ENCODE peak calls at places on chromosomes 13 and 19, in eight cellular contexts. One of them, this sample, is unnamed.

GRCh38 chr13:111518161-111518791 is 197.8 kb downstream of the TEX29 start:
- DNase-seq in WERI-Rb-1: no peak
- DNase-seq in heart right ventricle: no peak
- DNase-seq in thoracic aorta: no peak
- DNase-seq in A549: peak; percentile 12
- DNase-seq in PC-3: no peak
- DNase-seq in heart left ventricle: peak; percentile 23
- DNase-seq in GM23338: peak; percentile 30
- DNase-seq in this sample: no peak

GRCh38 chr19:2230807-2231533 is 5.2 kb downstream of the PLEKHJ1 start:
- DNase-seq in WERI-Rb-1: no peak
- DNase-seq in heart right ventricle: no peak
- DNase-seq in thoracic aorta: no peak
- DNase-seq in A549: no peak
- DNase-seq in PC-3: no peak
- DNase-seq in heart left ventricle: no peak
- DNase-seq in GM23338: no peak
- DNase-seq in this sample: no peak

GRCh38 chr13:109314101-109314500 is 472.3 kb downstream of the IRS2 start:
- DNase-seq in WERI-Rb-1: no peak
- DNase-seq in heart right ventricle: no peak
- DNase-seq in thoracic aorta: no peak
- DNase-seq in A549: no peak
- DNase-seq in PC-3: no peak
- DNase-seq in heart left ventricle: no peak
- DNase-seq in GM23338: no peak
- DNase-seq in this sample: no peak

GRCh38 chr19:58047672-58048071 is 11.4 kb upstream of the ZNF135 start:
- DNase-seq in WERI-Rb-1: no peak
- DNase-seq in heart right ventricle: no peak
- DNase-seq in thoracic aorta: no peak
- DNase-seq in A549: no peak
- DNase-seq in PC-3: no peak
- DNase-seq in heart left ventricle: no peak
- DNase-seq in GM23338: no peak
- DNase-seq in this sample: no peak

GRCh38 chr13:51625555-51626345 is 41.5 kb downstream of the WDFY2 start:
- DNase-seq in WERI-Rb-1: no peak
- DNase-seq in heart right ventricle: peak; percentile 42
- DNase-seq in thoracic aorta: no peak
- DNase-seq in A549: no peak
- DNase-seq in PC-3: no peak
- DNase-seq in heart left ventricle: peak; percentile 66
- DNase-seq in GM23338: no peak
- DNase-seq in this sample: no peak

GRCh38 chr19:14515501-14516047 is 2.6 kb downstream of the DNAJB1 start:
- DNase-seq in WERI-Rb-1: no peak
- DNase-seq in heart right ventricle: no peak
- DNase-seq in thoracic aorta: no peak
- DNase-seq in A549: no peak
- DNase-seq in PC-3: no peak
- DNase-seq in heart left ventricle: no peak
- DNase-seq in GM23338: no peak
- DNase-seq in this sample: no peak

GRCh38 chr13:34640179-34640929 is 301.7 kb upstream of the NBEA start:
- DNase-seq in WERI-Rb-1: no peak
- DNase-seq in heart right ventricle: no peak
- DNase-seq in thoracic aorta: no peak
- DNase-seq in A549: no peak
- DNase-seq in PC-3: no peak
- DNase-seq in heart left ventricle: no peak
- DNase-seq in GM23338: no peak
- DNase-seq in this sample: no peak

GRCh38 chr13:35393886-35394285 is 82.6 kb downstream of the MAB21L1 start:
- DNase-seq in WERI-Rb-1: no peak
- DNase-seq in heart right ventricle: no peak
- DNase-seq in thoracic aorta: no peak
- DNase-seq in A549: no peak
- DNase-seq in PC-3: no peak
- DNase-seq in heart left ventricle: no peak
- DNase-seq in GM23338: no peak
- DNase-seq in this sample: no peak

GRCh38 chr13:113763961-113764792 is 5.2 kb downstream of the TMEM255B start:
- DNase-seq in WERI-Rb-1: peak; percentile 6
- DNase-seq in heart right ventricle: no peak
- DNase-seq in thoracic aorta: no peak
- DNase-seq in A549: no peak
- DNase-seq in PC-3: no peak
- DNase-seq in heart left ventricle: peak; percentile 51
- DNase-seq in GM23338: no peak
- DNase-seq in this sample: no peak

GRCh38 chr19:17753976-17754375 is 2.7 kb downstream of the FCHO1 start:
- DNase-seq in WERI-Rb-1: no peak
- DNase-seq in heart right ventricle: no peak
- DNase-seq in thoracic aorta: no peak
- DNase-seq in A549: no peak
- DNase-seq in PC-3: no peak
- DNase-seq in heart left ventricle: peak; percentile 56
- DNase-seq in GM23338: no peak
- DNase-seq in this sample: no peak

GRCh38 chr13:111645198-111645597 is 324.8 kb downstream of the TEX29 start:
- DNase-seq in WERI-Rb-1: no peak
- DNase-seq in heart right ventricle: no peak
- DNase-seq in thoracic aorta: no peak
- DNase-seq in A549: no peak
- DNase-seq in PC-3: no peak
- DNase-seq in heart left ventricle: no peak
- DNase-seq in GM23338: no peak
- DNase-seq in this sample: no peak

GRCh38 chr13:25882732-25883357 is 169.0 kb downstream of the SHISA2 start:
- DNase-seq in WERI-Rb-1: no peak
- DNase-seq in heart right ventricle: no peak
- DNase-seq in thoracic aorta: no peak
- DNase-seq in A549: no peak
- DNase-seq in PC-3: no peak
- DNase-seq in heart left ventricle: no peak
- DNase-seq in GM23338: no peak
- DNase-seq in this sample: no peak

GRCh38 chr13:32811297-32811800 is 204.9 kb upstream of the KL start:
- DNase-seq in WERI-Rb-1: no peak
- DNase-seq in heart right ventricle: no peak
- DNase-seq in thoracic aorta: no peak
- DNase-seq in A549: no peak
- DNase-seq in PC-3: peak; percentile 22
- DNase-seq in heart left ventricle: no peak
- DNase-seq in GM23338: no peak
- DNase-seq in this sample: no peak

GRCh38 chr13:34738251-34739170 is 203.6 kb upstream of the NBEA start:
- DNase-seq in WERI-Rb-1: no peak
- DNase-seq in heart right ventricle: no peak
- DNase-seq in thoracic aorta: no peak
- DNase-seq in A549: no peak
- DNase-seq in PC-3: no peak
- DNase-seq in heart left ventricle: no peak
- DNase-seq in GM23338: no peak
- DNase-seq in this sample: no peak

GRCh38 chr19:5231857-5232503 is 108.6 kb downstream of the PTPRS start:
- DNase-seq in WERI-Rb-1: no peak
- DNase-seq in heart right ventricle: no peak
- DNase-seq in thoracic aorta: no peak
- DNase-seq in A549: no peak
- DNase-seq in PC-3: no peak
- DNase-seq in heart left ventricle: no peak
- DNase-seq in GM23338: no peak
- DNase-seq in this sample: no peak

DNA sequence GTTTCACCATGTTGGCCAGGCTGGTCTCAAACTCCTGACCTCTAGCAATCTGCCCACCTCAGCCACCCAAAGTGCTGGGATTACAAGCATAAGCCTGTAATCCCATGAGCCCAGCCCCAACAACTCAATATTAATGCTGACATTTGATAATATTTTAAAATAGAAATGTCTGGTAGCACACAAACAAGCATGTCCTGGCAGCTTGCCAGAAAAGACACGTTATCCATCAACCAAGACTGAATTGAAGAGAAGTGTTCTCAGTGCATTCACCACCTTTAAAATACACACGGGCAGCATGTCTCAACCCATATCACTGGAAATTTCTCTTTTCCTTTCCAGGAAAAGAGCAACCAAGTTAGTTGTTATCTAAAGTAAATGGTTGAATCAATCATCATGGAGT is 25.2 kb downstream of the LHFPL6 start:
- DNase-seq in WERI-Rb-1: no peak
- DNase-seq in heart right ventricle: no peak
- DNase-seq in thoracic aorta: no peak
- DNase-seq in A549: no peak
- DNase-seq in PC-3: no peak
- DNase-seq in heart left ventricle: no peak
- DNase-seq in GM23338: no peak
- DNase-seq in this sample: no peak
- H3K27ac ChIP-seq in WERI-Rb-1: no peak overlapping the region
- H3K27ac ChIP-seq in heart right ventricle: peak overlapping the region; percentile 56
- H3K27ac ChIP-seq in thoracic aorta: no peak overlapping the region
- H3K27ac ChIP-seq in A549: no peak overlapping the region
- H3K27ac ChIP-seq in PC-3: no peak overlapping the region
- H3K27ac ChIP-seq in heart left ventricle: peak overlapping the region; percentile 71
- H3K27ac ChIP-seq in GM23338: no peak overlapping the region
- H3K27ac ChIP-seq in this sample: no peak overlapping the region

GRCh38 chr19:31911577-31911976 is 433.8 kb upstream of the ZNF507 start:
- DNase-seq in WERI-Rb-1: no peak
- DNase-seq in heart right ventricle: no peak
- DNase-seq in thoracic aorta: no peak
- DNase-seq in A549: no peak
- DNase-seq in PC-3: no peak
- DNase-seq in heart left ventricle: no peak
- DNase-seq in GM23338: no peak
- DNase-seq in this sample: no peak

GRCh38 chr19:31908486-31909255 is 436.7 kb upstream of the ZNF507 start:
- DNase-seq in WERI-Rb-1: no peak
- DNase-seq in heart right ventricle: no peak
- DNase-seq in thoracic aorta: no peak
- DNase-seq in A549: no peak
- DNase-seq in PC-3: no peak
- DNase-seq in heart left ventricle: no peak
- DNase-seq in GM23338: no peak
- DNase-seq in this sample: no peak

GRCh38 chr19:31902821-31903220 is 442.6 kb upstream of the ZNF507 start:
- DNase-seq in WERI-Rb-1: no peak
- DNase-seq in heart right ventricle: no peak
- DNase-seq in thoracic aorta: no peak
- DNase-seq in A549: no peak
- DNase-seq in PC-3: no peak
- DNase-seq in heart left ventricle: no peak
- DNase-seq in GM23338: no peak
- DNase-seq in this sample: no peak

GRCh38 chr19:31905980-31906948 is 439.1 kb upstream of the ZNF507 start:
- DNase-seq in WERI-Rb-1: no peak
- DNase-seq in heart right ventricle: no peak
- DNase-seq in thoracic aorta: no peak
- DNase-seq in A549: no peak
- DNase-seq in PC-3: no peak
- DNase-seq in heart left ventricle: no peak
- DNase-seq in GM23338: no peak
- DNase-seq in this sample: peak; percentile 52
- H3K4me3 ChIP-seq in WERI-Rb-1: no peak overlapping the region
- H3K4me3 ChIP-seq in heart right ventricle: no peak overlapping the region
- H3K4me3 ChIP-seq in thoracic aorta: no peak overlapping the region
- H3K4me3 ChIP-seq in A549: no peak overlapping the region
- H3K4me3 ChIP-seq in PC-3: no peak overlapping the region
- H3K4me3 ChIP-seq in heart left ventricle: no peak overlapping the region
- H3K4me3 ChIP-seq in GM23338: no peak overlapping the region
- H3K4me3 ChIP-seq in this sample: no peak overlapping the region

DNA sequence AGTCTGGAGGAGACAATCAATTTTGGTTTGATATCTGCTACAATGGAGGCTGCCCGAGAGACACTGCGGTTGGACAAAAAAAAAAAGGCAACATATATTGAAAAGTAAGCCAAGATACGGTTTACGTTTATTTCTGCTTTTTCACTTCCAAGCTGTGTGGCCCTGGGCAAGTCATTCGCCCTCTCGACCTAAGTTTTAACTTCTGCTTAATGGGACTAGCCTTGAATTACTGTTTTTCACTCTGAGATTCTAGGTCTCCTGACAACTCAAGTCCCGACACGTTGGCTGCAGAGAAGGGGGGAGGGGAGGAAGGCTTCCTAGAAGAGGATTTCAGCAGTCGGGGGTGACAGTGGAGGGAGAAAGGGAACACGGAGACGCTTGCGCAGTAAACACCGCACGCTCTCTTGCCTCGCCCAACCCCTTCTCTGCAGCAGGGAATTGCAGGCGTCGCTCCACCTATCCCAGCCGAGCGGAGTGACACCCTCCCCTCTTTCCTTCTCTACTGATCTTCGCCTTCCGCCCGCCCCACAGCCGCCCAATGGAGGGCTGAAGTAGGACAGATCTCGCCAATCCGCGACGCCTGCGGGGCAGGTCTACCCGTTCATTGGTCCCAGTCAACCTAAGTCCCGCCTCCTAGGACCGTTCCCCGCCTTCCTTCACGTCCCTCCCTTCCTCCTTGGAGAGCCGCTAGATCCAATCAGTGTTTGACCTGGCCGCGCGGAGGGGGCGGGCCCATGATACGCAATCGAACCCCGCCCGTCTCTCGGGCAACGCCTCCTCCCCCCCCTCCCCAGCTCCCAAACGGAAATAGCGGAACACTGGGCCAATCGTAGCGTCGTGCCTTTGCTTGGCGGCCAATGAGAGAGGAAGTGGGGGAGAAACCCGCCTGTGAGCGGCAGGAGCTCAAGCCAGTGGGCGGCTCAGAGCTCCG is 529 bp upstream of the AP2A1 start:
- DNase-seq in WERI-Rb-1: peak; percentile 99
- DNase-seq in heart right ventricle: peak; percentile 98
- DNase-seq in thoracic aorta: peak; percentile 99
- DNase-seq in A549: peak; percentile 100
- DNase-seq in PC-3: peak; percentile 100
- DNase-seq in heart left ventricle: peak; percentile 99
- DNase-seq in GM23338: peak; percentile 100
- DNase-seq in this sample: peak; percentile 99
- TF ChIP-seq CTCF in WERI-Rb-1: no peak
- TF ChIP-seq CTCF in heart right ventricle: no peak
- TF ChIP-seq CTCF in thoracic aorta: no peak
- TF ChIP-seq CTCF in A549: no peak
- TF ChIP-seq CTCF in PC-3: no peak
- TF ChIP-seq CTCF in heart left ventricle: no peak
- TF ChIP-seq CTCF in GM23338: no peak
- TF ChIP-seq CTCF in this sample: peak; percentile 50

DNA sequence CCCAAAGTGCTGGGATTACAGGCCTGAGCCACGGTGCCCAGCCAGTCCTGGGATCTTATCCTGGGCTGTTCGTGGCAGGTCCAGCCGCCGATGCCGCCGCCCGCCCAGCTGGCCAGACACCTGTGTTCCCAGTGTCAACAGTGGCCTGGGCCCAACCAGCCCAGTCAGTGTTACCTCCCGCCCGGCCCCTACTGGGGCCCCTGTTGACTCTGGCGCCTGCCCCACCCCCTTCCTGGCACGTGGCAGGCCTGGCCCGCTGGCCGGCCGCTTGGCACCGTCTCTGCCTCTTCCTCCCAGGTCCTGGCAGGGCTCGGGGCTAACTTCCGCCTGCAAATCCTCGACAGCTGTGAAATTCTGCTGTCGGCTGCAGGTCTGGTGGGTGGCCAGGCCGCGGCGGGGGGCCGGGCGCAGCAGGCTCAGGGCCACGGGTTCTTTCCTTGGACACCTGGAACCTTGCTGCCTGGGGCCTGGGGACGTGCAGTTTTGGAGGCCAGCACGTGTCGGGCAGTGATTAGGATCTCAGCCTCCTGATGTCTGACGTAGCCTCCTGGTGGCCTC is 9.1 kb downstream of the ARID3A start:
- DNase-seq in WERI-Rb-1: no peak
- DNase-seq in heart right ventricle: peak; percentile 89
- DNase-seq in thoracic aorta: no peak
- DNase-seq in A549: peak; percentile 38
- DNase-seq in PC-3: peak; percentile 68
- DNase-seq in heart left ventricle: peak; percentile 93
- DNase-seq in GM23338: no peak
- DNase-seq in this sample: peak; percentile 58
- H3K27ac ChIP-seq in WERI-Rb-1: peak overlapping the region; percentile 91
- H3K27ac ChIP-seq in heart right ventricle: peak overlapping the region; percentile 79
- H3K27ac ChIP-seq in thoracic aorta: peak overlapping the region; percentile 67
- H3K27ac ChIP-seq in A549: no peak overlapping the region
- H3K27ac ChIP-seq in PC-3: no peak overlapping the region
- H3K27ac ChIP-seq in heart left ventricle: peak overlapping the region; percentile 76
- H3K27ac ChIP-seq in GM23338: no peak overlapping the region
- H3K27ac ChIP-seq in this sample: no peak overlapping the region

This sample was measured in tibial nerve.